ENCODE peak calls at places on chromosomes 7 and 10, in ten cellular contexts. E, L, R, U, F, H, G, D, S and X are unnamed samples.

GRCh38 chr10:100186813-100187212 is 984 bp upstream of the ERLIN1 start:
- DNase-seq in H (no peak), F (no peak), E (peak; percentile 44), U (no peak), D (no peak), G (no peak), L (peak; percentile 9), S (no peak), R (no peak), X (no peak)

GRCh38 chr7:148590533-148590932 is at the start of gene C7orf33:
- DNase-seq in U (no peak), S (no peak), D (no peak), E (no peak), H (no peak), L (no peak), R (no peak), F (no peak), G (no peak), X (no peak)

GRCh38 chr7:105707967-105708580 is 126.8 kb upstream of the EFCAB10 start:
- DNase-seq in G (no peak), D (no peak), F (no peak), H (no peak), E (no peak), L (no peak), R (no peak), S (no peak), U (no peak), X (no peak)

GRCh38 chr10:114403545-114404161 is 649 bp downstream of the AFAP1L2 start:
- DNase-seq in S (no peak), F (peak; percentile 71), U (peak; percentile 37), E (peak; percentile 36), G (no peak), D (no peak), R (no peak), H (no peak), L (peak; percentile 53), X (no peak)

GRCh38 chr7:50342616-50343114 is 38.1 kb downstream of the IKZF1 start:
- DNase-seq in H (no peak), E (no peak), D (peak; percentile 70), R (no peak), S (peak; percentile 45), U (no peak), F (no peak), L (peak; percentile 28), G (no peak), X (no peak)

GRCh38 chr10:72690071-72690755 is 1.7 kb upstream of the MCU start:
- DNase-seq in E (no peak), H (no peak), R (no peak), U (no peak), D (no peak), L (no peak), S (no peak), F (no peak), G (peak; percentile 60), X (no peak)

GRCh38 chr10:78684954-78685353 is 383.8 kb upstream of the ZMIZ1 start:
- DNase-seq in U (no peak), F (no peak), E (no peak), G (no peak), D (no peak), S (no peak), H (no peak), R (no peak), L (peak; percentile 38), X (no peak)

GRCh38 chr10:14571866-14572507 is 202.7 kb downstream of the FAM107B start:
- DNase-seq in S (peak; percentile 55), G (peak; percentile 96), F (no peak), D (peak; percentile 81), L (peak; percentile 91), H (no peak), E (peak; percentile 69), R (no peak), U (no peak), X (no peak)

DNA sequence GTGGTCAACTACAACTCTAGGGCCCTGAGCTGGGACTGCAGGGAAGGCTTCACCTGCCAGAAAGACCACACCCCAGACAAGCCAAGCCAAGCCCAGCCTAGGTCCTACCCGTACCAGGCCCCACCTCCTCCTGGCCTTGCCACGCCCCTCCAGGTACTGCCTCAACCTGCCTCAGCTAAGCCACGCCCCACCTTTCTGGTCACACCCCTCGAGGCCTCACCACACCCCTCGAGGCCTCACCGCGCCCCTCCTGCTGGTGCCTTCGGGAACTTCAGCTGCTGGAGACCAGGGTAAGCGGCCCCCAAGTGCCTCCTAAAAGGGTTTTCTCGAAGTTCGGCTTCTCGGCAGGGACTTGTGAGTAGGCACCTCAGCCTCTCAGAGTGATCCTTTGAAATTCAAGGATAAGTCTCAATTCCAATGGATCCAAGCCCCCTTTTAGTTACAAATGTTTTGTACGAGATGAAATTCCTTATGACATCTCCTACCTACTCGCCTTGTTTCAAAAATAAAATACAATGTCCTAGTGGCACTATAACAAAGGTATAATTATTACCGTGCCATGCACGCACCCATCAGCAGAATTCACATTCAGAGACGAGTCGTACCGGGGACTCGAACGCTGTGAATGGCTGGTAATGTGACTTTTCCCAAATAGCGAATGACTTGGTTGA is 171.2 kb downstream of the ARHGAP21 start:
- DNase-seq in G (peak; percentile 87), H (no peak), U (no peak), S (no peak), F (peak; percentile 67), L (peak; percentile 77), D (peak; percentile 10), R (peak; percentile 97), E (peak; percentile 48), X (no peak)
- TF ChIP-seq CTCF in G (peak; percentile 75), H (peak; percentile 36), U (peak; percentile 30), S (peak; percentile 43), F (peak; percentile 49), L (no peak), D (peak; percentile 51), R (peak; percentile 68), E (peak; percentile 13), X (peak; percentile 49)

DNA sequence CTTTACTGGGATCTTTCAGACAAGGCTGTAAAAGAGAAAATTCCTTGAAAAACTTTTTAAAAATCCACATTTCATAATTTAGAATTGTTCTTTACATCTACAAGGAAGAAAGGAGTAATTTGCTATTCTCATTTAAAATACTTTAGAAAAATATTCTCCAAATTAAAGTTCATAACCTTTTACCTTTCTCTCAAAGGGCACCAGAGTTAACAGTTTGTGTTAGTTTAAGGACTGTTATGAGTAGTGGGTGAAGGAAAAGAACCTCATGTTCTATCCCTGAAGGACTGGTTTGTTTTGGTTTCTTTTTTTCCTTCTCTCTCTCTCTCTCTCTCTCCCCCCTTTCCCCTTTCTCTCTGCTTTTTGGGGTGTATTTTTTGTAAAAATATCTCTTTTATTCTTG is 4.1 kb downstream of the AGMO start:
- DNase-seq in G (no peak), F (no peak), H (no peak), E (no peak), D (peak; percentile 14), L (no peak), S (no peak), R (no peak), U (no peak), X (no peak)
- H3K4me3 ChIP-seq in G (no peak overlapping the region), F (no peak overlapping the region), H (no peak overlapping the region), E (no peak overlapping the region), D (no peak overlapping the region), L (no peak overlapping the region), S (no peak overlapping the region), R (no peak overlapping the region), U (peak overlapping the region; percentile 54), X (no peak overlapping the region)

GRCh38 chr7:131488361-131488760 is 68.1 kb downstream of the PODXL start:
- DNase-seq in D (peak; percentile 50), G (peak; percentile 18), R (no peak), U (no peak), L (no peak), H (no peak), E (no peak), S (no peak), F (no peak), X (no peak)
- TF ChIP-seq CTCF in D (peak; percentile 53), G (peak; percentile 22), R (peak; percentile 39), U (peak; percentile 50), L (no peak), H (peak; percentile 28), E (no peak), S (peak; percentile 23), F (peak; percentile 24), X (peak; percentile 21)

GRCh38 chr7:81210092-81211064 is 291.5 kb upstream of the SEMA3C start:
- DNase-seq in R (no peak), H (no peak), U (no peak), G (peak; percentile 57), F (no peak), L (no peak), E (no peak), D (peak; percentile 69), S (peak; percentile 13), X (no peak)

GRCh38 chr7:81211204-81211603 is 292.4 kb upstream of the SEMA3C start:
- DNase-seq in E (no peak), H (no peak), U (no peak), R (no peak), F (no peak), D (no peak), S (no peak), G (no peak), L (no peak), X (no peak)

GRCh38 chr7:81201188-81201587 is 282.3 kb upstream of the SEMA3C start:
- DNase-seq in E (no peak), G (no peak), U (no peak), L (no peak), H (no peak), S (no peak), R (no peak), F (no peak), D (no peak), X (no peak)

GRCh38 chr7:81209059-81209458 is 290.2 kb upstream of the SEMA3C start:
- DNase-seq in S (no peak), H (no peak), U (no peak), R (no peak), E (no peak), L (no peak), F (no peak), D (peak; percentile 27), G (no peak), X (no peak)

GRCh38 chr7:81206217-81206616 is 287.4 kb upstream of the SEMA3C start:
- DNase-seq in E (no peak), L (no peak), D (no peak), R (no peak), F (no peak), U (no peak), S (no peak), G (no peak), H (no peak), X (no peak)
- H3K4me3 ChIP-seq in E (no peak overlapping the region), L (no peak overlapping the region), D (no peak overlapping the region), R (no peak overlapping the region), F (no peak overlapping the region), U (no peak overlapping the region), S (no peak overlapping the region), G (no peak overlapping the region), H (no peak overlapping the region), X (no peak overlapping the region)